ENCODE peak calls at places on chromosomes 7 and 10, in five cellular contexts. G, W, Q, L and C are unnamed samples.

GRCh38 chr7:67413670-67414069 is 417.0 kb downstream of the TYW1 start:
- DNase-seq in W (no peak), Q (no peak), G (no peak), L (no peak), C (no peak)

GRCh38 chr7:111137296-111138195 is 46.6 kb downstream of the LRRN3 start:
- DNase-seq in L (no peak), Q (peak), G (no peak), W (no peak), C (peak)

GRCh38 chr10:22053048-22053447 is 49.5 kb upstream of the DNAJC1 start:
- DNase-seq in Q (no peak), W (no peak), G (no peak), L (no peak), C (no peak)

GRCh38 chr10:6072215-6072941 is 10.2 kb upstream of the IL2RA start:
- DNase-seq in W (no peak), Q (no peak), G (no peak), L (no peak), C (no peak)

GRCh38 chr10:88190540-88191213 is 327.3 kb downstream of the PTEN start:
- DNase-seq in G (no peak), W (no peak), Q (no peak), L (no peak), C (no peak)

GRCh38 chr10:35898722-35899485 is 256.8 kb upstream of the FZD8 start:
- DNase-seq in G (no peak), L (no peak), W (no peak), Q (no peak), C (no peak)

GRCh38 chr7:109983618-109984017 is 1107.3 kb upstream of the LRRN3 start:
- DNase-seq in W (no peak), G (no peak), Q (no peak), L (no peak), C (no peak)

GRCh38 chr7:81470724-81471379 is 299.0 kb downstream of the HGF start:
- DNase-seq in Q (no peak), W (no peak), G (no peak), L (no peak), C (no peak)

GRCh38 chr7:77757589-77757988 is 40.6 kb downstream of the TMEM60 start:
- DNase-seq in L (no peak), W (no peak), Q (no peak), G (no peak), C (no peak)

GRCh38 chr10:59970396-59971368 is 64.3 kb upstream of the CCDC6 start:
- DNase-seq in L (no peak), Q (no peak), G (no peak), W (no peak), C (no peak)

GRCh38 chr7:144632724-144633123 is 203.1 kb downstream of the TPK1 start:
- DNase-seq in G (no peak), Q (no peak), L (no peak), W (no peak), C (no peak)

GRCh38 chr10:6254200-6254599 is 51.5 kb downstream of the PFKFB3 start:
- DNase-seq in Q (no peak), L (no peak), G (no peak), W (no peak), C (no peak)

GRCh38 chr7:55774327-55775050 is 88.1 kb downstream of the SEPTIN14 start:
- DNase-seq in Q (no peak), G (no peak), W (no peak), L (peak), C (no peak)

GRCh38 chr7:156519070-156519469 is 121.5 kb upstream of the RNF32 start:
- DNase-seq in L (no peak), Q (no peak), G (no peak), W (no peak), C (no peak)

GRCh38 chr7:28378574-28379149 is 33.7 kb upstream of the CREB5 start:
- DNase-seq in Q (no peak), G (no peak), L (no peak), W (no peak), C (no peak)

GRCh38 chr7:16989883-16990413 is 108.2 kb upstream of the AGR3 start:
- DNase-seq in G (peak), W (peak), Q (peak), L (peak), C (peak)

GRCh38 chr10:99672884-99673283 is 13.6 kb downstream of the ENTPD7 start:
- DNase-seq in Q (no peak), L (no peak), W (no peak), G (no peak), C (no peak)

GRCh38 chr7:139811106-139811505 is 18.0 kb upstream of the TBXAS1 start:
- DNase-seq in G (no peak), L (no peak), W (no peak), Q (no peak), C (no peak)

GRCh38 chr7:148084138-148084537 is 506.4 kb upstream of the C7orf33 start:
- DNase-seq in Q (peak), W (no peak), G (peak), L (peak), C (no peak)

GRCh38 chr7:98251844-98252639 is at the start of gene TECPR1:
- DNase-seq in G (peak), Q (peak), L (peak), W (peak), C (peak)

GRCh38 chr7:118214051-118214832 is 10.3 kb upstream of the ANKRD7 start:
- DNase-seq in Q (peak), L (peak), G (peak), W (peak), C (peak)
- H3K4me3 ChIP-seq in Q (peak), L (peak), G (peak), W (peak), C (peak)

DNA sequence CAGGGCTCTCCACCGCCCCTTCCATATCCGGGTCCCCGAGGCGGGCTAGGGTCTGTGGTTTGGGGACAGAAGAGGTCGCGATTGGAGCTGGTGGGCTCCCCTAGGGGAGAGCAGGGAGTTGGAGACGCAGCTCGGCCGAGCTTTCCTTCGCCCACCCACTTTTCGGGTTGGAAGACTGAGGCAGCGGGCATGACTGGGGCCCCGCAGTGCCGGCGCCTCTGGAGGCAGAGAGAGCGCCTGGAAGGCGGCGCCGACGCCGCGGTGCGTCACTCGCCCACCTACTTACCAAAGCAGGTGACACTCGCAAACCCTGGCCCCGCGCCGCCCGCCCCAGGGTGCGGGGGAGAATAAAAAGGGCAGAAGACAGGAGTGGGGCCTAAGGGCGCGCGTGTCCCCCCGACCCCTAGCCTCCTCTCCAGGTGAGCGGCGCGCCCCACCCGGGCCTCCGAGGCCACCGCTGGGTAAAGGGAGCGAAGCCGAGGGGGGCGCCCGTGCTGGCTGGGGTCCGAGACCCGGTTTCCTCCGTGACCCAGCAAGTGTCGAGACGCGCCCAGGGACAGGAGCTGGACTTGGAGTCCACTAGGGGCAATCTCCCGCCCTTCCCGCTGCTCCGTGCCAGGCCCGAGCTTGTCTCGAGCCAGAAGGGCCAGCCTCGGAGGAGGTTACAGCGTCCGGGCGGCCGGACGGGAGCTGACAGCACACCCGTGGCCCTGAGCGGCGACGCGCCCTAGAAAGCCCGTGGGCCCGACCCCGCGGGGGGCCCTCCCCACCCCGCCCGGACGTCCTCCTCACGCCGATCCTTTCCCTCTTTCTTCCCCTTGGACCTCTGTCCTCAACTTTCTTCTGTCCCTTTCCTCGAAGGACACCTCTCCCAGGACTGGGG is 34.4 kb upstream of the GRID1 start:
- DNase-seq in W (peak), G (peak), Q (no peak), L (peak), C (peak)
- H3K4me3 ChIP-seq in W (peak), G (peak), Q (peak), L (peak), C (peak)

GRCh38 chr7:100691676-100692577 is 2.1 kb downstream of the GIGYF1 start:
- DNase-seq in W (peak), Q (peak), G (peak), L (peak), C (peak)
- H3K4me3 ChIP-seq in W (peak), Q (peak), G (no peak), L (peak), C (peak)

GRCh38 chr10:69223028-69223342 is 2.9 kb downstream of the HKDC1 start:
- DNase-seq in L (no peak), W (no peak), Q (no peak), G (no peak), C (no peak)
- H3K4me3 ChIP-seq in L (no peak), W (no peak), Q (no peak), G (no peak), C (no peak)

DNA sequence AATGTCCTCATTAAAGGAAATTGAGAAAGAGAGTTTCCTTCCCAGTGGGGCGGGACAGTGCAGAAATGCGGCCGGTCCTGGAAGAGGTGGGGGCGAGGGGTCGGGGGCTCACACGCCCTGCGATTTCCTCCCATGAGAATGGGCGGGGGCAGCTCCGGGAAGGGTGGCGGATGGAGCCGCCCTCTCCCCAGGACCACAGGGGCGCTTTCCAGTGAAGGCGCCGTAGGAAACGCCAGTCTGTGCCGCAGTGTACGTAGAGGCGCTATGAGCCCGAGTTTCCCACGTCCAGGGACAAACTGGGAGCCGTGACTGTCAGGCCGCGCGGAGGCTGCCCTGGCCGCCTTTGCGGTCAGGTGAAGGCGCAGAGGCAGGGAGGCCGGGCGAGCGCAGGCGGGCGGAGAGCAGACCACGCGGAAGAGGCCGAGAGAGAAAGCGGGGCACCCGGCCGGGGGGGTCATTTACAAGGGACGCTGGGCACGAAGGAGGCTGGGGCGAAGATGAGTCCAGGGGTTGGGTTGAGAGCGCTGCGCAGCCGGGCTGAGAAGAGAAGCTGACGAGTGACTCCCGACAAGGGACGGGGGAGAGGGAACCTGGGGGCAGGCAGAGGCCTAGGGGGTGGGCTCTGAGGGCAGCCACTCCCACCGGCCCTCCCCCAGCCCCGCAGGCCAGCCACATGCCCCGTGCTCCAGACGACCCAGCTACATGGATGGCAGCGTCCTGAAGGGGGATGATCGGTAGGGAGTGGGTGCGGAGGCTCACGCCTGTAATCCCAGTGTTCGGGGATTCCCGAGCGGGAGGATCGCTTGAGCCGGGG is 45.0 kb downstream of the ALOX5 start:
- DNase-seq in G (peak), L (no peak), Q (peak), W (peak), C (peak)
- H3K4me3 ChIP-seq in G (peak), L (peak), Q (peak), W (peak), C (peak)

GRCh38 chr7:48085942-48086341 is 3.1 kb upstream of the UPP1 start:
- DNase-seq in Q (no peak), W (no peak), G (no peak), L (no peak), C (no peak)

GRCh38 chr7:48085433-48085791 is 3.7 kb upstream of the UPP1 start:
- DNase-seq in G (no peak), L (no peak), Q (no peak), W (no peak), C (no peak)

GRCh38 chr7:48088559-48089414 is at the start of gene UPP1:
- DNase-seq in Q (peak), L (peak), G (peak), W (peak), C (peak)

GRCh38 chr7:48089415-48089975 is 430 bp downstream of the UPP1 start:
- DNase-seq in L (no peak), W (peak), Q (no peak), G (peak), C (peak)

GRCh38 chr7:48087349-48087748 is 1.7 kb upstream of the UPP1 start:
- DNase-seq in Q (peak), L (no peak), G (no peak), W (no peak), C (no peak)
- H3K4me3 ChIP-seq in Q (no peak), L (no peak), G (no peak), W (no peak), C (no peak)

DNA sequence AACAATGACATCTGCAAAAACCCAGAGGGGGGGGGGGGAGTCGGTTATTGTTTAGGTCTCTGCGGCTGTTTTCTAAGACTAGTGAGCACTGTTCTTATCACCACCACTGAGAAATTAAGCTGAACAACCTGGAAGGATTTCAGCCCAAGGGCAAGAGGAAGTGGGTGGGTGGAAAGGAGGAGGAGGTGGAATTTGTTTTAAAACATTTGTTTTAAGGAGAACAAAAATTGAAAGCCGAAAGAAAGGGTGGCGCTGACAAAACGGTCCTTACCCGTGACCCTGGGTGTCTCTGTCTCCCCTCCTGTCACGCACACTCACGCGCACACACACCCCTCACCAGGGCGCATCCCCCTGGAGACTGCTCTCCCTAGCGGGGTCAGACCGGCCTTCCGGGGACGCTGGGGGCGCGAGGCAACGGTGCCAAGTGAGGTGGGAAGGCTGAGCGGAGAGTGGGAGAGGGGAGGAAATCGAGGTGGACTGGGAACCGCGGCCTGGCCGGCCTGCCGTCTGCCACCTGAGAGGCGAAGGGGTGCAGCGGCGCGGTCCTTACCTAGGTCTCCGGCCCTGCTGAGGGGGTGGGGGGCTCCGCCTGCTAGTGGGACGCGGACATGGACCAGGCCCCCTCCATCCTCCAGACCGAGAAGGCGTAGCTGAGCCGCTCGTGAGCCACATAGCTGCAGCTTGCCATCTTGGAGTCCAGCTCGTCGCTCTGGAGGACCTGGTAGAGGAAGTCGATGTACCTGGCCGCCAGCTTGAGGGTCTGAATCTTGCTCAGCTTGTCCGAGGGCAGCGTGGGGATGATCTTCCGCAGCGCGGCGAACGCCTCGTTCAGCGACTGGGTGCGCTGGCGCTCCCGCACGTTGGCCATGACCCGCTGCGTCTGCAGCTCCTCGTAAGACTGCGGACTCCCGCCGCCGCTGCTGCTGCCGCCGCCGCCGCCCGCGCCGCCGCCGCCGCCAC is 1.0 kb downstream of the TWIST1 start:
- DNase-seq in G (no peak), W (no peak), Q (peak), L (no peak), C (peak)
- H3K4me3 ChIP-seq in G (peak), W (peak), Q (peak), L (peak), C (peak)

GRCh38 chr7:116177009-116177408 is 33.3 kb upstream of the TES start:
- DNase-seq in G (no peak), Q (peak), L (no peak), W (no peak), C (no peak)
- H3K4me3 ChIP-seq in G (no peak), Q (no peak), L (no peak), W (no peak), C (no peak)